ENCODE peak calls at places on chromosome 2, in eight cellular contexts. Q is activated T-cell treated with anti-CD3 and anti-CD28 coated beads, Interleukin-2, amount 50 U/mL, for 48 hours; Y is activated CD4-positive, alpha-beta T cell treated with anti-CD3 and anti-CD28 coated beads, Interleukin-2, amount 10 ng/mL, durations not matched to agents 7 days and 5 days; P is hypothalamus; B is HFF-Myc; L is Right ventricle myocardium superior; V is KBM-7; E is HCEC 1CT. C is an unnamed sample.

GRCh38 chr2:45233301-45233700 is 224.0 kb upstream of the SIX2 start:
- DNase-seq in Y (no peak), B (no peak), P (no peak), Q (no peak), V (no peak), E (no peak), L (no peak), C (no peak)

GRCh38 chr2:36568533-36569246 is 29.3 kb downstream of the FEZ2 start:
- DNase-seq in B (peak; percentile 31), Y (no peak), V (no peak), L (no peak), P (no peak), Q (no peak), E (peak; percentile 80), C (peak; percentile 90)

GRCh38 chr2:11377915-11378649 is 33.6 kb upstream of the ROCK2 start:
- DNase-seq in L (peak; percentile 52), B (no peak), P (no peak), Y (no peak), V (no peak), Q (no peak), E (peak; percentile 25), C (no peak)

GRCh38 chr2:105515581-105516415 is 116.9 kb upstream of the FHL2 start:
- DNase-seq in E (no peak), P (no peak), V (no peak), L (peak; percentile 89), Q (no peak), Y (no peak), B (no peak), C (no peak)

GRCh38 chr2:218605438-218605837 is 2.3 kb upstream of the PLCD4 start:
- DNase-seq in Y (no peak), Q (no peak), P (no peak), V (no peak), B (peak; percentile 69), L (no peak), E (no peak), C (no peak)

GRCh38 chr2:119756837-119757236 is 2.9 kb upstream of the PTPN4 start:
- DNase-seq in E (peak; percentile 83), B (no peak), L (peak; percentile 72), Y (no peak), V (no peak), P (no peak), Q (peak; percentile 69), C (peak; percentile 72)

GRCh38 chr2:13009027-13009426 is 292.3 kb downstream of the TRIB2 start:
- DNase-seq in L (no peak), P (no peak), Q (no peak), B (no peak), V (no peak), Y (no peak), E (peak; percentile 47), C (no peak)

GRCh38 chr2:95351080-95351915 is 51.2 kb upstream of the FAHD2A start:
- DNase-seq in L (no peak), Q (no peak), P (no peak), E (no peak), Y (no peak), B (no peak), V (no peak), C (no peak)

GRCh38 chr2:118103963-118104942 is 16.0 kb downstream of the INSIG2 start:
- DNase-seq in E (no peak), P (no peak), V (no peak), L (no peak), Y (no peak), B (no peak), Q (no peak), C (no peak)

GRCh38 chr2:216142540-216142939 is 33.4 kb downstream of the XRCC5 start:
- DNase-seq in L (no peak), Q (peak; percentile 37), B (peak; percentile 83), E (peak; percentile 84), V (no peak), Y (peak; percentile 24), P (no peak), C (no peak)

GRCh38 chr2:85717308-85718005 is 23.3 kb downstream of the GNLY start:
- DNase-seq in Y (no peak), Q (no peak), B (peak; percentile 69), V (no peak), P (no peak), E (no peak), L (no peak), C (no peak)

GRCh38 chr2:106628377-106628776 is 141.2 kb downstream of the CD8B2 start:
- DNase-seq in Q (no peak), P (no peak), B (no peak), V (no peak), Y (no peak), E (no peak), L (no peak), C (no peak)

GRCh38 chr2:1628893-1629292 is 115.4 kb downstream of the PXDN start:
- DNase-seq in E (peak; percentile 11), P (no peak), L (no peak), V (no peak), B (no peak), Q (no peak), Y (no peak), C (peak; percentile 89)

GRCh38 chr2:19731040-19731439 is 170.7 kb downstream of the TTC32 start:
- DNase-seq in V (no peak), L (no peak), B (no peak), Y (no peak), E (no peak), P (no peak), Q (no peak), C (no peak)

GRCh38 chr2:46963210-46963609 is 47.6 kb upstream of the MCFD2 start:
- DNase-seq in B (no peak), Y (no peak), V (no peak), P (no peak), E (no peak), Q (no peak), L (no peak), C (no peak)

GRCh38 chr2:138504546-138505239 is 3.1 kb downstream of the SPOPL start:
- DNase-seq in B (no peak), L (no peak), P (no peak), Q (no peak), Y (no peak), V (peak; percentile 71), E (no peak), C (no peak)

GRCh38 chr2:114797942-114798341 is 355.5 kb downstream of the DPP10 start:
- DNase-seq in L (no peak), P (no peak), E (no peak), Y (no peak), Q (no peak), B (no peak), V (no peak), C (no peak)

GRCh38 chr2:172252154-172252553 is 149.5 kb upstream of the DLX2 start:
- DNase-seq in V (peak; percentile 75), P (no peak), Y (no peak), Q (no peak), B (no peak), L (peak; percentile 78), E (no peak), C (peak; percentile 73)

GRCh38 chr2:239998006-239998405 is 27.1 kb downstream of the NDUFA10 start:
- DNase-seq in Y (no peak), Q (no peak), L (no peak), B (no peak), V (no peak), E (no peak), P (no peak), C (no peak)

GRCh38 chr2:120650022-120650644 is 85.5 kb upstream of the GLI2 start:
- DNase-seq in L (no peak), V (no peak), B (no peak), E (no peak), P (no peak), Q (no peak), Y (no peak), C (no peak)

GRCh38 chr2:1054399-1054798 is 103.8 kb downstream of the SNTG2 start:
- DNase-seq in Q (no peak), Y (no peak), E (no peak), L (no peak), P (no peak), V (no peak), B (no peak), C (no peak)

GRCh38 chr2:219243291-219243761 is 1.9 kb downstream of the GLB1L start:
- DNase-seq in B (no peak), Q (no peak), V (no peak), E (peak; percentile 35), Y (no peak), L (peak; percentile 60), P (no peak), C (no peak)

GRCh38 chr2:21928292-21928691 is 804.5 kb downstream of the TDRD15 start:
- DNase-seq in P (no peak), Q (no peak), B (no peak), Y (no peak), L (no peak), V (no peak), E (no peak), C (no peak)

GRCh38 chr2:101132202-101132601 is 19.0 kb downstream of the TBC1D8 start:
- DNase-seq in V (no peak), L (no peak), B (no peak), P (no peak), E (no peak), Y (no peak), Q (no peak), C (no peak)

GRCh38 chr2:54079331-54079730 is 36.1 kb upstream of the ACYP2 start:
- DNase-seq in L (no peak), Q (no peak), Y (no peak), E (no peak), V (no peak), B (no peak), P (no peak), C (peak; percentile 37)

GRCh38 chr2:158650646-158651357 is 144.3 kb upstream of the DAPL1 start:
- DNase-seq in L (no peak), B (no peak), Y (no peak), P (no peak), Q (no peak), E (no peak), V (peak; percentile 69), C (no peak)

GRCh38 chr2:46984642-46985476 is 69.3 kb upstream of the MCFD2 start:
- DNase-seq in Y (peak; percentile 68), V (peak; percentile 92), E (peak; percentile 97), Q (peak; percentile 76), L (peak; percentile 77), P (no peak), B (peak; percentile 92), C (no peak)

GRCh38 chr2:97808816-97809215 is 95.4 kb downstream of the ZAP70 start:
- DNase-seq in Q (no peak), E (no peak), B (no peak), V (no peak), Y (no peak), L (no peak), P (no peak), C (no peak)

GRCh38 chr2:3633089-3633981 is 24.7 kb upstream of the ALLC start:
- DNase-seq in B (peak; percentile 77), V (no peak), E (peak; percentile 35), Y (no peak), L (peak; percentile 38), P (no peak), Q (no peak), C (no peak)

GRCh38 chr2:200302940-200303727 is 3.4 kb upstream of the SPATS2L start:
- DNase-seq in Q (peak; percentile 21), P (no peak), L (no peak), Y (no peak), E (peak; percentile 73), V (no peak), B (no peak), C (peak; percentile 32)

GRCh38 chr2:179661986-179662385 is 199.4 kb downstream of the ZNF385B start:
- DNase-seq in B (no peak), Y (no peak), E (no peak), L (no peak), P (no peak), V (no peak), Q (no peak), C (no peak)

GRCh38 chr2:41847744-41848441 is 199.9 kb upstream of the PKDCC start:
- DNase-seq in L (no peak), Y (no peak), Q (no peak), V (no peak), E (peak; percentile 45), B (no peak), P (no peak), C (no peak)

GRCh38 chr2:102387763-102388546 is 32.4 kb downstream of the IL18R1 start:
- DNase-seq in Q (no peak), L (no peak), P (no peak), B (no peak), V (no peak), E (no peak), Y (no peak), C (peak; percentile 5)

GRCh38 chr2:119247844-119248271 is 24.2 kb downstream of the STEAP3 start:
- DNase-seq in L (no peak), E (no peak), Y (no peak), V (no peak), P (no peak), B (no peak), Q (no peak), C (no peak)

C was measured in dermis microvascular lymphatic vessel endothelial cell.